ENCODE peak calls at places on chromosomes 1 and 21, in nine cellular contexts. G, A, Y, B, X, N, M, Q and E are unnamed samples. For H3K4me1, the result is how much of the 10 kb centered on the place peaks cover.

GRCh38 chr1:27887215-27888035 is 15.1 kb downstream of the THEMIS2 start:
- DNase-seq in G (no peak), A (no peak), Y (no peak), B (no peak), X (no peak), N (no peak), M (no peak), Q (peak), E (peak)

GRCh38 chr1:200530551-200531261 is 89.8 kb downstream of the KIF14 start:
- DNase-seq in G (no peak), A (no peak), Y (no peak), B (no peak), X (no peak), N (no peak), M (no peak), Q (no peak), E (peak)

GRCh38 chr1:212606734-212607205 is 1.8 kb upstream of the ATF3 start:
- DNase-seq in G (peak), A (peak), Y (no peak), B (peak), X (peak), N (peak), M (peak), Q (peak), E (no peak)

GRCh38 chr1:117128323-117129079 is 7.0 kb upstream of the TRIM45 start:
- DNase-seq in G (no peak), A (no peak), Y (no peak), B (no peak), X (peak), N (no peak), M (no peak), Q (no peak), E (no peak)

GRCh38 chr1:98437540-98437939 is 224.0 kb upstream of the SNX7 start:
- DNase-seq in G (no peak), A (no peak), Y (no peak), B (no peak), X (no peak), N (no peak), M (no peak), Q (no peak), E (no peak)

GRCh38 chr1:2101946-2102345 is 51.7 kb downstream of the PRKCZ start:
- DNase-seq in G (no peak), A (no peak), Y (no peak), B (no peak), X (no peak), N (peak), M (no peak), Q (no peak), E (no peak)

GRCh38 chr1:15765495-15766194 is 7.0 kb downstream of the FBLIM1 start:
- DNase-seq in G (no peak), A (no peak), Y (no peak), B (no peak), X (no peak), N (no peak), M (no peak), Q (no peak), E (no peak)

GRCh38 chr1:178241057-178241456 is 147.2 kb downstream of the RASAL2 start:
- DNase-seq in G (no peak), A (no peak), Y (no peak), B (no peak), X (no peak), N (no peak), M (no peak), Q (no peak), E (no peak)

GRCh38 chr1:156478250-156478627 is 22.3 kb downstream of the MEF2D start:
- DNase-seq in G (no peak), A (no peak), Y (no peak), B (no peak), X (no peak), N (no peak), M (no peak), Q (no peak), E (no peak)

GRCh38 chr1:10901091-10901893 is 104.8 kb upstream of the CASZ1 start:
- DNase-seq in G (no peak), A (no peak), Y (no peak), B (no peak), X (no peak), N (peak), M (no peak), Q (peak), E (no peak)

GRCh38 chr1:159992161-159992560 is 38.1 kb upstream of the SLAMF9 start:
- DNase-seq in G (no peak), A (no peak), Y (no peak), B (no peak), X (peak), N (no peak), M (no peak), Q (no peak), E (no peak)

GRCh38 chr1:33762099-33762830 is 101.6 kb upstream of the HMGB4 start:
- DNase-seq in G (no peak), A (no peak), Y (no peak), B (peak), X (no peak), N (no peak), M (peak), Q (no peak), E (no peak)

GRCh38 chr1:64597151-64597550 is 127.2 kb downstream of the CACHD1 start:
- DNase-seq in G (no peak), A (no peak), Y (no peak), B (no peak), X (no peak), N (no peak), M (no peak), Q (no peak), E (no peak)

GRCh38 chr1:36591278-36591677 is 108.6 kb upstream of the CSF3R start:
- DNase-seq in G (no peak), A (no peak), Y (no peak), B (no peak), X (no peak), N (no peak), M (no peak), Q (no peak), E (no peak)

GRCh38 chr1:51575406-51576084 is 41.3 kb upstream of the OSBPL9 start:
- DNase-seq in G (no peak), A (no peak), Y (no peak), B (no peak), X (no peak), N (no peak), M (no peak), Q (no peak), E (no peak)

GRCh38 chr1:11233208-11233607 is 29.1 kb downstream of the MTOR start:
- DNase-seq in G (no peak), A (no peak), Y (no peak), B (no peak), X (no peak), N (no peak), M (no peak), Q (no peak), E (no peak)

GRCh38 chr1:93713247-93713764 is 31.7 kb upstream of the BCAR3 start:
- DNase-seq in G (no peak), A (no peak), Y (no peak), B (no peak), X (no peak), N (no peak), M (no peak), Q (no peak), E (no peak)

GRCh38 chr1:160260436-160261382 is 1.6 kb downstream of the DCAF8 start:
- DNase-seq in G (no peak), A (no peak), Y (no peak), B (peak), X (no peak), N (no peak), M (no peak), Q (no peak), E (no peak)

GRCh38 chr1:92958203-92958970 is 2.9 kb downstream of the DIPK1A start:
- DNase-seq in G (no peak), A (no peak), Y (no peak), B (no peak), X (no peak), N (no peak), M (no peak), Q (no peak), E (no peak)

GRCh38 chr1:64744492-64745180 is at the start of gene RAVER2:
- DNase-seq in G (peak), A (peak), Y (peak), B (peak), X (peak), N (peak), M (peak), Q (peak), E (peak)

GRCh38 chr1:241902376-241903067 is 54.5 kb downstream of the EXO1 start:
- DNase-seq in G (no peak), A (no peak), Y (no peak), B (peak), X (no peak), N (no peak), M (no peak), Q (no peak), E (no peak)

GRCh38 chr1:111735858-111736544 is 3.2 kb downstream of the INKA2 start:
- DNase-seq in G (no peak), A (no peak), Y (no peak), B (no peak), X (peak), N (no peak), M (no peak), Q (no peak), E (no peak)

GRCh38 chr1:119962296-119962968 is 66.1 kb upstream of the ADAM30 start:
- DNase-seq in G (no peak), A (no peak), Y (no peak), B (peak), X (no peak), N (no peak), M (no peak), Q (no peak), E (no peak)

GRCh38 chr1:26237230-26237966 is 3.4 kb downstream of the CEP85 start:
- DNase-seq in G (no peak), A (no peak), Y (no peak), B (no peak), X (no peak), N (no peak), M (no peak), Q (no peak), E (no peak)

GRCh38 chr21:30257773-30258172 is 25.0 kb downstream of the KRTAP24-1 start:
- DNase-seq in G (no peak), A (no peak), Y (no peak), B (no peak), X (peak), N (no peak), M (no peak), Q (no peak), E (no peak)

GRCh38 chr1:53543130-53543770 is 84.1 kb downstream of the DMRTB1 start:
- DNase-seq in G (no peak), A (no peak), Y (no peak), B (no peak), X (no peak), N (peak), M (no peak), Q (no peak), E (no peak)

GRCh38 chr1:37746806-37747205 is 18.1 kb downstream of the EPHA10 start:
- DNase-seq in G (no peak), A (no peak), Y (no peak), B (no peak), X (no peak), N (no peak), M (no peak), Q (no peak), E (no peak)

GRCh38 chr1:38918568-38918967 is 23.1 kb downstream of the RHBDL2 start:
- DNase-seq in G (no peak), A (no peak), Y (no peak), B (no peak), X (no peak), N (no peak), M (no peak), Q (no peak), E (no peak)

GRCh38 chr1:109535971-109536491 is 3.6 kb upstream of the GPR61 start:
- DNase-seq in G (peak), A (no peak), Y (no peak), B (peak), X (peak), N (no peak), M (no peak), Q (no peak), E (no peak)
- H3K4me1 ChIP-seq in G (under half), A (under half), Y (under half), B (under half), X (under half), N (under half), M (under half), Q (under half), E (under half)

GRCh38 chr1:246577082-246577719 is 10.9 kb downstream of the CNST start:
- DNase-seq in G (no peak), A (no peak), Y (no peak), B (no peak), X (no peak), N (no peak), M (no peak), Q (no peak), E (no peak)

GRCh38 chr1:246576709-246577032 is 10.4 kb downstream of the CNST start:
- DNase-seq in G (no peak), A (no peak), Y (no peak), B (no peak), X (no peak), N (no peak), M (no peak), Q (no peak), E (no peak)

GRCh38 chr1:246579818-246580217 is 13.6 kb downstream of the CNST start:
- DNase-seq in G (no peak), A (no peak), Y (no peak), B (no peak), X (no peak), N (no peak), M (no peak), Q (no peak), E (no peak)

GRCh38 chr1:246580497-246581047 is 14.3 kb downstream of the CNST start:
- DNase-seq in G (no peak), A (no peak), Y (no peak), B (no peak), X (no peak), N (no peak), M (no peak), Q (peak), E (no peak)

GRCh38 chr1:246577720-246578106 is 11.5 kb downstream of the CNST start:
- DNase-seq in G (no peak), A (no peak), Y (no peak), B (no peak), X (no peak), N (no peak), M (no peak), Q (no peak), E (no peak)
- H3K4me1 ChIP-seq in G (under half), A (under half), Y (under half), B (under half), X (under half), N (under half), M (under half), Q (under half), E (half or more)

GRCh38 chr1:8889103-8889846 is 10.8 kb upstream of the ENO1 start:
- DNase-seq in G (no peak), A (no peak), Y (no peak), B (no peak), X (no peak), N (peak), M (peak), Q (no peak), E (no peak)
- H3K4me1 ChIP-seq in G (under half), A (under half), Y (under half), B (under half), X (under half), N (under half), M (under half), Q (under half), E (under half)

GRCh38 chr1:202012544-202013478 is 2.4 kb downstream of the ELF3 start:
- DNase-seq in G (no peak), A (no peak), Y (no peak), B (no peak), X (no peak), N (no peak), M (no peak), Q (peak), E (no peak)
- H3K4me1 ChIP-seq in G (under half), A (under half), Y (under half), B (under half), X (under half), N (under half), M (under half), Q (under half), E (under half)

GRCh38 chr21:42230636-42231035 is 11.7 kb downstream of the ABCG1 start:
- DNase-seq in G (no peak), A (no peak), Y (no peak), B (no peak), X (no peak), N (no peak), M (no peak), Q (no peak), E (no peak)
- H3K4me1 ChIP-seq in G (under half), A (under half), Y (half or more), B (half or more), X (half or more), N (under half), M (under half), Q (under half), E (half or more)

GRCh38 chr1:101284021-101284420 is 47.2 kb downstream of the S1PR1 start:
- DNase-seq in G (no peak), A (no peak), Y (no peak), B (no peak), X (peak), N (no peak), M (no peak), Q (no peak), E (peak)
- H3K4me1 ChIP-seq in G (under half), A (under half), Y (under half), B (under half), X (under half), N (under half), M (under half), Q (under half), E (half or more)

GRCh38 chr1:155253797-155254196 is 1.5 kb downstream of the ENTREP3 start:
- DNase-seq in G (no peak), A (no peak), Y (no peak), B (no peak), X (no peak), N (no peak), M (no peak), Q (no peak), E (no peak)
- H3K4me1 ChIP-seq in G (under half), A (under half), Y (under half), B (under half), X (under half), N (under half), M (under half), Q (under half), E (under half)

GRCh38 chr1:109897244-109897955 is 13.2 kb upstream of the CSF1 start:
- DNase-seq in G (no peak), A (no peak), Y (no peak), B (no peak), X (no peak), N (peak), M (no peak), Q (no peak), E (no peak)

GRCh38 chr1:109896681-109897080 is 14.0 kb upstream of the CSF1 start:
- DNase-seq in G (no peak), A (no peak), Y (no peak), B (no peak), X (no peak), N (no peak), M (no peak), Q (no peak), E (no peak)

GRCh38 chr1:109894823-109895719 is 15.6 kb upstream of the CSF1 start:
- DNase-seq in G (no peak), A (no peak), Y (no peak), B (no peak), X (no peak), N (no peak), M (no peak), Q (no peak), E (no peak)

GRCh38 chr1:109898842-109899241 is 11.8 kb upstream of the CSF1 start:
- DNase-seq in G (no peak), A (no peak), Y (no peak), B (no peak), X (no peak), N (no peak), M (no peak), Q (no peak), E (no peak)

GRCh38 chr1:109895720-109896504 is 14.7 kb upstream of the CSF1 start:
- DNase-seq in G (peak), A (peak), Y (no peak), B (peak), X (no peak), N (peak), M (peak), Q (no peak), E (no peak)
- H3K4me1 ChIP-seq in G (under half), A (under half), Y (under half), B (under half), X (under half), N (under half), M (under half), Q (under half), E (under half)